ENCODE peak calls at places on chromosomes 4 and X, in six cellular contexts. One of them, this sample, is unnamed.

GRCh38 chr4:116397714-116398113 is 687.7 kb downstream of the TRAM1L1 start:
- DNase-seq in HCT116: no peak
- DNase-seq in AG04449: no peak
- DNase-seq in dorsolateral prefrontal cortex: no peak
- DNase-seq in psoas muscle: no peak
- DNase-seq in left ventricle myocardium inferior: no peak
- DNase-seq in this sample: no peak

GRCh38 chrX:43556207-43556606 is 99.9 kb upstream of the MAOA start:
- DNase-seq in HCT116: no peak
- DNase-seq in AG04449: no peak
- DNase-seq in dorsolateral prefrontal cortex: no peak
- DNase-seq in psoas muscle: no peak
- DNase-seq in left ventricle myocardium inferior: no peak
- DNase-seq in this sample: no peak

GRCh38 chrX:74234829-74235228 is 69.2 kb upstream of the ZCCHC13 start:
- DNase-seq in HCT116: no peak
- DNase-seq in AG04449: no peak
- DNase-seq in dorsolateral prefrontal cortex: no peak
- DNase-seq in psoas muscle: no peak
- DNase-seq in left ventricle myocardium inferior: no peak
- DNase-seq in this sample: no peak

GRCh38 chrX:106952988-106953387 is 32.8 kb downstream of the CLDN2 start:
- DNase-seq in HCT116: no peak
- DNase-seq in AG04449: no peak
- DNase-seq in dorsolateral prefrontal cortex: no peak
- DNase-seq in psoas muscle: no peak
- DNase-seq in left ventricle myocardium inferior: no peak
- DNase-seq in this sample: peak; percentile 48

GRCh38 chr4:169340834-169341233 is 70.1 kb upstream of the SH3RF1 start:
- DNase-seq in HCT116: no peak
- DNase-seq in AG04449: no peak
- DNase-seq in dorsolateral prefrontal cortex: peak; percentile 37
- DNase-seq in psoas muscle: no peak
- DNase-seq in left ventricle myocardium inferior: no peak
- DNase-seq in this sample: no peak

GRCh38 chrX:16662402-16662801 is 12.4 kb downstream of the S100G start:
- DNase-seq in HCT116: no peak
- DNase-seq in AG04449: no peak
- DNase-seq in dorsolateral prefrontal cortex: no peak
- DNase-seq in psoas muscle: no peak
- DNase-seq in left ventricle myocardium inferior: no peak
- DNase-seq in this sample: no peak

GRCh38 chrX:109826954-109827708 is 94.1 kb upstream of the ACSL4 start:
- DNase-seq in HCT116: no peak
- DNase-seq in AG04449: peak; percentile 64
- DNase-seq in dorsolateral prefrontal cortex: no peak
- DNase-seq in psoas muscle: no peak
- DNase-seq in left ventricle myocardium inferior: no peak
- DNase-seq in this sample: peak; percentile 72

GRCh38 chr4:47669946-47670345 is 167.9 kb downstream of the CORIN start:
- DNase-seq in HCT116: no peak
- DNase-seq in AG04449: no peak
- DNase-seq in dorsolateral prefrontal cortex: no peak
- DNase-seq in psoas muscle: no peak
- DNase-seq in left ventricle myocardium inferior: no peak
- DNase-seq in this sample: peak; percentile 26

GRCh38 chrX:130529531-130529930 is 127.7 kb downstream of the RBMX2 start:
- DNase-seq in HCT116: no peak
- DNase-seq in AG04449: no peak
- DNase-seq in dorsolateral prefrontal cortex: no peak
- DNase-seq in psoas muscle: no peak
- DNase-seq in left ventricle myocardium inferior: no peak
- DNase-seq in this sample: no peak

GRCh38 chr4:4921077-4921476 is 61.6 kb downstream of the MSX1 start:
- DNase-seq in HCT116: no peak
- DNase-seq in AG04449: no peak
- DNase-seq in dorsolateral prefrontal cortex: no peak
- DNase-seq in psoas muscle: no peak
- DNase-seq in left ventricle myocardium inferior: no peak
- DNase-seq in this sample: no peak

GRCh38 chr4:105457997-105458396 is 15.9 kb downstream of the PPA2 start:
- DNase-seq in HCT116: no peak
- DNase-seq in AG04449: no peak
- DNase-seq in dorsolateral prefrontal cortex: no peak
- DNase-seq in psoas muscle: no peak
- DNase-seq in left ventricle myocardium inferior: no peak
- DNase-seq in this sample: peak; percentile 53

GRCh38 chrX:153735274-153735673 is 10.6 kb downstream of the ABCD1 start:
- DNase-seq in HCT116: no peak
- DNase-seq in AG04449: no peak
- DNase-seq in dorsolateral prefrontal cortex: no peak
- DNase-seq in psoas muscle: no peak
- DNase-seq in left ventricle myocardium inferior: no peak
- DNase-seq in this sample: no peak

GRCh38 chr4:27010334-27010940 is 149.8 kb downstream of the STIM2 start:
- DNase-seq in HCT116: peak; percentile 43
- DNase-seq in AG04449: no peak
- DNase-seq in dorsolateral prefrontal cortex: peak; percentile 65
- DNase-seq in psoas muscle: peak; percentile 66
- DNase-seq in left ventricle myocardium inferior: peak; percentile 22
- DNase-seq in this sample: peak; percentile 84

GRCh38 chrX:115138040-115138439 is 51.2 kb upstream of the RBMXL3 start:
- DNase-seq in HCT116: no peak
- DNase-seq in AG04449: no peak
- DNase-seq in dorsolateral prefrontal cortex: no peak
- DNase-seq in psoas muscle: no peak
- DNase-seq in left ventricle myocardium inferior: no peak
- DNase-seq in this sample: no peak

GRCh38 chr4:51895816-51896408 is 53.0 kb downstream of the DCUN1D4 start:
- DNase-seq in HCT116: peak; percentile 45
- DNase-seq in AG04449: peak; percentile 3
- DNase-seq in dorsolateral prefrontal cortex: peak; percentile 56
- DNase-seq in psoas muscle: peak; percentile 61
- DNase-seq in left ventricle myocardium inferior: peak; percentile 29
- DNase-seq in this sample: peak; percentile 78

GRCh38 chr4:108622022-108622421 is 1.6 kb downstream of the RPL34 start:
- DNase-seq in HCT116: no peak
- DNase-seq in AG04449: no peak
- DNase-seq in dorsolateral prefrontal cortex: no peak
- DNase-seq in psoas muscle: no peak
- DNase-seq in left ventricle myocardium inferior: no peak
- DNase-seq in this sample: no peak

GRCh38 chr4:81136161-81136910 is 78.7 kb downstream of the PRKG2 start:
- DNase-seq in HCT116: no peak
- DNase-seq in AG04449: peak; percentile 50
- DNase-seq in dorsolateral prefrontal cortex: no peak
- DNase-seq in psoas muscle: no peak
- DNase-seq in left ventricle myocardium inferior: no peak
- DNase-seq in this sample: peak; percentile 95

GRCh38 chrX:55715847-55716246 is 1.7 kb upstream of the RRAGB start:
- DNase-seq in HCT116: no peak
- DNase-seq in AG04449: no peak
- DNase-seq in dorsolateral prefrontal cortex: no peak
- DNase-seq in psoas muscle: no peak
- DNase-seq in left ventricle myocardium inferior: no peak
- DNase-seq in this sample: no peak

GRCh38 chrX:129622757-129623301 is 31.9 kb downstream of the APLN start:
- DNase-seq in HCT116: no peak
- DNase-seq in AG04449: no peak
- DNase-seq in dorsolateral prefrontal cortex: no peak
- DNase-seq in psoas muscle: no peak
- DNase-seq in left ventricle myocardium inferior: no peak
- DNase-seq in this sample: peak; percentile 92

GRCh38 chrX:150476183-150476699 is 92.2 kb upstream of the MTM1 start:
- DNase-seq in HCT116: no peak
- DNase-seq in AG04449: no peak
- DNase-seq in dorsolateral prefrontal cortex: no peak
- DNase-seq in psoas muscle: no peak
- DNase-seq in left ventricle myocardium inferior: no peak
- DNase-seq in this sample: peak; percentile 57

GRCh38 chrX:72276478-72276953 is 532 bp downstream of the RPS4X start:
- DNase-seq in HCT116: no peak
- DNase-seq in AG04449: no peak
- DNase-seq in dorsolateral prefrontal cortex: no peak
- DNase-seq in psoas muscle: no peak
- DNase-seq in left ventricle myocardium inferior: no peak
- DNase-seq in this sample: peak; percentile 13

GRCh38 chr4:4619821-4620220 is 78.0 kb upstream of the STX18 start:
- DNase-seq in HCT116: no peak
- DNase-seq in AG04449: no peak
- DNase-seq in dorsolateral prefrontal cortex: no peak
- DNase-seq in psoas muscle: no peak
- DNase-seq in left ventricle myocardium inferior: no peak
- DNase-seq in this sample: no peak

GRCh38 chr4:21451032-21451431 is 497.5 kb downstream of the KCNIP4 start:
- DNase-seq in HCT116: no peak
- DNase-seq in AG04449: no peak
- DNase-seq in dorsolateral prefrontal cortex: no peak
- DNase-seq in psoas muscle: no peak
- DNase-seq in left ventricle myocardium inferior: no peak
- DNase-seq in this sample: peak; percentile 2

GRCh38 chrX:66633541-66633940 is 5.3 kb downstream of the EDA2R start:
- DNase-seq in HCT116: no peak
- DNase-seq in AG04449: no peak
- DNase-seq in dorsolateral prefrontal cortex: no peak
- DNase-seq in psoas muscle: no peak
- DNase-seq in left ventricle myocardium inferior: no peak
- DNase-seq in this sample: peak; percentile 83

GRCh38 chr4:13322681-13323101 is 161.4 kb downstream of the RAB28 start:
- DNase-seq in HCT116: no peak
- DNase-seq in AG04449: peak; percentile 94
- DNase-seq in dorsolateral prefrontal cortex: no peak
- DNase-seq in psoas muscle: no peak
- DNase-seq in left ventricle myocardium inferior: no peak
- DNase-seq in this sample: peak; percentile 85

GRCh38 chr4:140756292-140757219 is at the start of gene TBC1D9:
- DNase-seq in HCT116: peak; percentile 86
- DNase-seq in AG04449: no peak
- DNase-seq in dorsolateral prefrontal cortex: peak; percentile 60
- DNase-seq in psoas muscle: peak; percentile 76
- DNase-seq in left ventricle myocardium inferior: peak; percentile 78
- DNase-seq in this sample: peak; percentile 82
- H3K4me3 ChIP-seq in HCT116: peak within 1 kb of the TSS; percentile 66
- H3K4me3 ChIP-seq in AG04449: peak within 1 kb of the TSS; percentile 80
- H3K4me3 ChIP-seq in dorsolateral prefrontal cortex: peak within 1 kb of the TSS; percentile 68
- H3K4me3 ChIP-seq in psoas muscle: peak within 1 kb of the TSS; percentile 87
- H3K4me3 ChIP-seq in left ventricle myocardium inferior: peak within 1 kb of the TSS; percentile 77
- H3K4me3 ChIP-seq in this sample: peak within 1 kb of the TSS; percentile 80

GRCh38 chr4:3367866-3368265 is 73.9 kb upstream of the HGFAC start:
- DNase-seq in HCT116: no peak
- DNase-seq in AG04449: no peak
- DNase-seq in dorsolateral prefrontal cortex: no peak
- DNase-seq in psoas muscle: no peak
- DNase-seq in left ventricle myocardium inferior: no peak
- DNase-seq in this sample: no peak

GRCh38 chr4:3365326-3365725 is 72.5 kb downstream of the RGS12 start:
- DNase-seq in HCT116: no peak
- DNase-seq in AG04449: no peak
- DNase-seq in dorsolateral prefrontal cortex: no peak
- DNase-seq in psoas muscle: no peak
- DNase-seq in left ventricle myocardium inferior: no peak
- DNase-seq in this sample: no peak

GRCh38 chr4:3368334-3368733 is 73.4 kb upstream of the HGFAC start:
- DNase-seq in HCT116: no peak
- DNase-seq in AG04449: no peak
- DNase-seq in dorsolateral prefrontal cortex: no peak
- DNase-seq in psoas muscle: no peak
- DNase-seq in left ventricle myocardium inferior: no peak
- DNase-seq in this sample: no peak

GRCh38 chr4:3365871-3366842 is 73.3 kb downstream of the RGS12 start:
- DNase-seq in HCT116: no peak
- DNase-seq in AG04449: no peak
- DNase-seq in dorsolateral prefrontal cortex: no peak
- DNase-seq in psoas muscle: no peak
- DNase-seq in left ventricle myocardium inferior: no peak
- DNase-seq in this sample: no peak

GRCh38 chr4:3366893-3367775 is 74.3 kb downstream of the RGS12 start:
- DNase-seq in HCT116: no peak
- DNase-seq in AG04449: no peak
- DNase-seq in dorsolateral prefrontal cortex: no peak
- DNase-seq in psoas muscle: no peak
- DNase-seq in left ventricle myocardium inferior: no peak
- DNase-seq in this sample: no peak
- TF ChIP-seq CTCF in HCT116: no peak
- TF ChIP-seq CTCF in AG04449: no peak
- TF ChIP-seq CTCF in dorsolateral prefrontal cortex: no peak
- TF ChIP-seq CTCF in psoas muscle: no peak
- TF ChIP-seq CTCF in left ventricle myocardium inferior: no peak
- TF ChIP-seq CTCF in this sample: no peak

GRCh38 chr4:157221895-157222763 is 1.6 kb downstream of the GRIA2 start:
- DNase-seq in HCT116: no peak
- DNase-seq in AG04449: no peak
- DNase-seq in dorsolateral prefrontal cortex: peak; percentile 64
- DNase-seq in psoas muscle: peak; percentile 52
- DNase-seq in left ventricle myocardium inferior: no peak
- DNase-seq in this sample: no peak
- H3K4me3 ChIP-seq in HCT116: no peak overlapping the region
- H3K4me3 ChIP-seq in AG04449: no peak overlapping the region
- H3K4me3 ChIP-seq in dorsolateral prefrontal cortex: peak overlapping the region; percentile 66
- H3K4me3 ChIP-seq in psoas muscle: peak overlapping the region; percentile 53
- H3K4me3 ChIP-seq in left ventricle myocardium inferior: peak overlapping the region; percentile 53
- H3K4me3 ChIP-seq in this sample: peak overlapping the region; percentile 37

DNA sequence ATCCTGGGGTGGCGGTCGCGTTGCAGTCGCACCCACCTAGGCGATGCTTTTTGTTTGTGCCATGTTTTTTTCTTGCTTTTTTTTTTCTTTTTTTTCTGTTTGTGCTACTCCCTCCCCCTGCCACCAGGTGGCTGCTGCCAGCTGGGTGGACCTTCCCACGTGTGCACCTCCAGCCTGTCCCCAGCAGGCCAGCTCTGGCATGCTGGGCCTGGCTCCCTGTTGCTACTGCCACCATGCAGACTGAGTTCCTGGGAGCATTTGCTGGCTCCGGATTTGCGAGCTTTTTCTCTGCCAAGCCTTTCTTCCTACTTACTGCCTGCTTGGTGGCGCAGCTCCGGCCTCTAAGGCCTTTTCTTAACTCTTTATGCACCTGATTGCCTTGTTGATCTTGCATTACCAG is 161.2 kb upstream of the WDFY3 start:
- DNase-seq in HCT116: peak; percentile 47
- DNase-seq in AG04449: no peak
- DNase-seq in dorsolateral prefrontal cortex: no peak
- DNase-seq in psoas muscle: no peak
- DNase-seq in left ventricle myocardium inferior: no peak
- DNase-seq in this sample: peak; percentile 53
- TF ChIP-seq CTCF in HCT116: peak; percentile 81
- TF ChIP-seq CTCF in AG04449: peak; percentile 59
- TF ChIP-seq CTCF in dorsolateral prefrontal cortex: peak; percentile 24
- TF ChIP-seq CTCF in psoas muscle: peak; percentile 14
- TF ChIP-seq CTCF in left ventricle myocardium inferior: peak; percentile 45
- TF ChIP-seq CTCF in this sample: peak; percentile 65

GRCh38 chr4:186920486-186920885 is 196.8 kb upstream of the FAT1 start:
- DNase-seq in HCT116: no peak
- DNase-seq in AG04449: no peak
- DNase-seq in dorsolateral prefrontal cortex: no peak
- DNase-seq in psoas muscle: no peak
- DNase-seq in left ventricle myocardium inferior: no peak
- DNase-seq in this sample: peak; percentile 58
- H3K4me3 ChIP-seq in HCT116: no peak overlapping the region
- H3K4me3 ChIP-seq in AG04449: no peak overlapping the region
- H3K4me3 ChIP-seq in dorsolateral prefrontal cortex: no peak overlapping the region
- H3K4me3 ChIP-seq in psoas muscle: no peak overlapping the region
- H3K4me3 ChIP-seq in left ventricle myocardium inferior: no peak overlapping the region
- H3K4me3 ChIP-seq in this sample: no peak overlapping the region

GRCh38 chr4:124321370-124321769 is 391.2 kb downstream of the ANKRD50 start:
- DNase-seq in HCT116: no peak
- DNase-seq in AG04449: no peak
- DNase-seq in dorsolateral prefrontal cortex: no peak
- DNase-seq in psoas muscle: no peak
- DNase-seq in left ventricle myocardium inferior: no peak
- DNase-seq in this sample: peak; percentile 21
- TF ChIP-seq CTCF in HCT116: no peak
- TF ChIP-seq CTCF in AG04449: no peak
- TF ChIP-seq CTCF in dorsolateral prefrontal cortex: no peak
- TF ChIP-seq CTCF in psoas muscle: no peak
- TF ChIP-seq CTCF in left ventricle myocardium inferior: no peak
- TF ChIP-seq CTCF in this sample: peak; percentile 10

This sample was measured in cardiac fibroblast.